ENCODE peak calls at places on chromosomes 3 and 15, in six cellular contexts. G is psoas muscle, C is breast epithelium, N is cardiac muscle cell, O is left ventricle myocardium inferior, E is colonic mucosa. L is an unnamed sample.

GRCh38 chr15:29045717-29046116 is 159.9 kb downstream of the APBA2 start:
- DNase-seq in E (no peak), C (no peak), G (no peak), O (no peak), N (peak; percentile 20), L (no peak)

GRCh38 chr15:82146990-82147461 is 101.2 kb upstream of the MEX3B start:
- DNase-seq in O (no peak), N (peak; percentile 71), C (no peak), G (no peak), E (no peak), L (no peak)

GRCh38 chr15:31471731-31472430 is 145.2 kb downstream of the KLF13 start:
- DNase-seq in C (no peak), E (no peak), O (no peak), G (no peak), N (peak; percentile 88), L (no peak)

GRCh38 chr3:161420746-161421145 is 49.4 kb upstream of the SPTSSB start:
- DNase-seq in N (no peak), E (no peak), O (no peak), G (no peak), C (no peak), L (no peak)

GRCh38 chr3:80017369-80017768 is 249.6 kb upstream of the ROBO1 start:
- DNase-seq in E (no peak), O (no peak), C (no peak), G (no peak), N (no peak), L (no peak)

GRCh38 chr3:146125946-146126345 is 35.0 kb downstream of the PLOD2 start:
- DNase-seq in C (no peak), E (no peak), G (no peak), O (no peak), N (peak; percentile 97), L (no peak)

GRCh38 chr3:88003115-88003755 is 55.6 kb downstream of the CGGBP1 start:
- DNase-seq in N (peak; percentile 76), C (no peak), O (no peak), G (no peak), E (peak; percentile 26), L (no peak)

GRCh38 chr3:27319847-27320526 is 49.2 kb downstream of the NEK10 start:
- DNase-seq in G (peak; percentile 50), C (peak; percentile 40), N (peak; percentile 23), E (peak; percentile 25), O (no peak), L (no peak)

GRCh38 chr3:30770387-30770786 is 124.1 kb downstream of the GADL1 start:
- DNase-seq in G (peak; percentile 69), O (no peak), C (peak; percentile 42), E (no peak), N (peak; percentile 82), L (peak; percentile 35)

GRCh38 chr15:99296386-99296785 is 45.1 kb downstream of the LRRC28 start:
- DNase-seq in O (no peak), E (no peak), G (no peak), N (no peak), C (no peak), L (no peak)

GRCh38 chr15:70195808-70196304 is 98.1 kb upstream of the TLE3 start:
- DNase-seq in E (peak; percentile 41), O (peak; percentile 80), N (peak; percentile 96), C (peak; percentile 77), G (peak; percentile 95), L (peak; percentile 51)

GRCh38 chr3:134326760-134327593 is 47.3 kb downstream of the AMOTL2 start:
- DNase-seq in E (no peak), N (peak; percentile 99), G (peak; percentile 85), O (peak; percentile 25), C (peak; percentile 78), L (peak; percentile 64)

GRCh38 chr15:42954291-42954690 is 33.7 kb upstream of the TTBK2 start:
- DNase-seq in G (no peak), E (no peak), C (no peak), N (no peak), O (no peak), L (no peak)

GRCh38 chr3:161274691-161275298 is 53.7 kb downstream of the NMD3 start:
- DNase-seq in C (no peak), G (no peak), O (no peak), E (peak; percentile 34), N (peak; percentile 71), L (no peak)

GRCh38 chr3:105137911-105138310 is 228.8 kb upstream of the ALCAM start:
- DNase-seq in G (no peak), E (no peak), C (no peak), N (no peak), O (no peak), L (no peak)

GRCh38 chr3:54951405-54951804 is 23.5 kb upstream of the LRTM1 start:
- DNase-seq in G (peak; percentile 92), C (peak; percentile 47), E (peak; percentile 56), N (peak; percentile 92), O (peak; percentile 82), L (peak; percentile 51)

GRCh38 chr15:59074607-59075006 is 30.3 kb upstream of the CCNB2 start:
- DNase-seq in C (no peak), E (no peak), O (no peak), G (no peak), N (no peak), L (no peak)

GRCh38 chr3:128269131-128269775 is 116.0 kb downstream of the EEFSEC start:
- DNase-seq in C (no peak), G (no peak), N (no peak), E (no peak), O (no peak), L (no peak)

GRCh38 chr15:40932146-40932545 is 3.0 kb downstream of the DLL4 start:
- DNase-seq in E (peak; percentile 50), O (no peak), G (no peak), N (no peak), C (no peak), L (no peak)

GRCh38 chr3:58607816-58608215 is 30.6 kb upstream of the FAM107A start:
- DNase-seq in O (no peak), N (no peak), E (no peak), G (no peak), C (no peak), L (no peak)

GRCh38 chr3:172647823-172648222 is 63.0 kb downstream of the NCEH1 start:
- DNase-seq in N (no peak), E (no peak), G (no peak), C (peak; percentile 43), O (no peak), L (no peak)

GRCh38 chr15:57680021-57680420 is 26.5 kb upstream of the POLR2M start:
- DNase-seq in N (peak; percentile 45), C (no peak), E (no peak), O (no peak), G (no peak), L (no peak)

GRCh38 chr15:29601811-29602210 is 220.5 kb downstream of the TJP1 start:
- DNase-seq in N (no peak), G (no peak), C (no peak), E (no peak), O (no peak), L (no peak)

GRCh38 chr3:178396318-178396717 is 139.9 kb upstream of the KCNMB2 start:
- DNase-seq in C (no peak), E (no peak), O (no peak), G (no peak), N (no peak), L (no peak)

DNA sequence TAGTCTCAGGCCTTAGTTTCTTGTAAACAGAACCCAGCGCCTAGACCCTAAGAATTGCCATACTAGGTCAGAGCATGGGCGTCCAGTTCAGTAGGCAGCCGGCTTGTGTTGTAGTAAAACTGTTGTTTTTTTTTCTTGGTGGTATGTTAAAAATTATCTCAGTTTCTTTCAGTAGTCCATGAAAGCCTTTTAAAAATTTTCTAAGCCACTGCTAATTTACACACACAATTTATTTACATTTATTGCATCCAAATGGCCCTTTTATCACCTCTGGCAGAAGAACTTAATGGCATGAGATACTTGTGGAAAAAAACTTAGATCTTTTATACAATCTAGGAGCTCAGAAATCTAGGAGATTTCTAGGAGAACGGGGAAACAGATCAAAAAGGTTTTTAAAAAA is 1.3 kb downstream of the PPP2R3A start:
- DNase-seq in E (no peak), G (no peak), O (no peak), N (no peak), C (no peak), L (no peak)
- H3K4me3 ChIP-seq in E (peak overlapping the region; percentile 71), G (peak overlapping the region; percentile 82), O (peak overlapping the region; percentile 90), N (peak overlapping the region; percentile 87), C (peak overlapping the region; percentile 82), L (no peak overlapping the region)

GRCh38 chr3:38266810-38267209 is 1.2 kb downstream of the SLC22A13 start:
- DNase-seq in C (no peak), G (no peak), N (no peak), O (no peak), E (no peak), L (no peak)

GRCh38 chr3:38265604-38266307 is at the start of gene SLC22A13:
- DNase-seq in E (no peak), N (no peak), C (no peak), O (no peak), G (no peak), L (no peak)

GRCh38 chr3:38267689-38268477 is 2.3 kb downstream of the SLC22A13 start:
- DNase-seq in N (no peak), O (no peak), C (no peak), E (no peak), G (no peak), L (no peak)

GRCh38 chr3:38264779-38265178 is 833 bp upstream of the SLC22A13 start:
- DNase-seq in N (no peak), G (no peak), O (no peak), C (no peak), E (no peak), L (no peak)

DNA sequence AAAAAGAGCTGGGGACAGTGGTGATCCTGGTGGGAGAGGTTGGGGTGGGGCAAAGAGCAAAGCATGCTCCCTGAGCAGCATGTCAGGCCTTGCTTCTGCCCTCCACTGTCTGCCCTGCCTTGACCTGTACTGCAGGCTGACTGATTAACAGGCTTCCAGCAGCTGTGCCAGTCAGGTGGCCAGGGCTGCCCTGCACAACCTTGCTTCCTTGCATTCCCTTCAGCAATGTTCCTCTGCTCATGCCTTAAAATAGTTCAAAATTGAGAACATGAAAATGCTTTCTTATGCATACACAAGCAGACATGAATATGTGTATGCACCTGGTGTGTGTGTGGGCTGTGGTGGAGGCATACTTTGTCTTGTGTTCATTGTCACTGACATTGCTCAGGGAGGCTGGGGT is 1.3 kb upstream of the SLC22A13 start:
- DNase-seq in C (no peak), E (no peak), N (no peak), G (no peak), O (peak; percentile 24), L (no peak)
- H3K27ac ChIP-seq in C (no peak overlapping the region), E (no peak overlapping the region), N (peak overlapping the region; percentile 10), G (peak overlapping the region; percentile 61), O (peak overlapping the region; percentile 66), L (no peak overlapping the region)

DNA sequence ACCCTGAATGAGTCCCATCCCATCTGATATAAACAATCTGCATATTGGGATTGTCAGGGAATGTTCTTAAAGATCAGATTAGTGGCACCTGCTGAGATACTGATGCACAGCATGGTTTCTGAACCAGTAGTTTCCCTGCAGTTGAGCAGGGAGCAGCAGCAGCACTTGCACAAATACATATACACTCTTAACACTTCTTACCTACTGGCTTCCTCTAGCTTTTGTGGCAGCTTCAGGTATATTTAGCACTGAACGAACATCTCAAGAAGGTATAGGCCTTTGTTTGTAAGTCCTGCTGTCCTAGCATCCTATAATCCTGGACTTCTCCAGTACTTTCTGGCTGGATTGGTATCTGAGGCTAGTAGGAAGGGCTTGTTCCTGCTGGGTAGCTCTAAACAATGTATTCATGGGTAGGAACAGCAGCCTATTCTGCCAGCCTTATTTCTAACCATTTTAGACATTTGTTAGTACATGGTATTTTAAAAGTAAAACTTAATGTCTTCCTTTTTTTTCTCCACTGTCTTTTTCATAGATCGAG is 4.5 kb downstream of the B2M start:
- DNase-seq in E (no peak), G (no peak), N (no peak), O (no peak), C (no peak), L (no peak)
- H3K4me1 ChIP-seq in E (peaks cover 11% of the 10 kb centered on the region), G (peaks cover 4% of the 10 kb centered on the region), N (peaks cover 31% of the 10 kb centered on the region), O (peaks cover 79% of the 10 kb centered on the region), C (peaks cover 12% of the 10 kb centered on the region), L (peaks cover 5% of the 10 kb centered on the region)

GRCh38 chr3:171176244-171176925 is 149.9 kb upstream of the SLC2A2 start:
- DNase-seq in C (no peak), N (no peak), E (no peak), O (no peak), G (no peak), L (no peak)
- H3K4me3 ChIP-seq in C (no peak overlapping the region), N (no peak overlapping the region), E (no peak overlapping the region), O (peak overlapping the region; percentile 47), G (peak overlapping the region; percentile 56), L (no peak overlapping the region)

L was measured in lung.